ENCODE peak calls at places on chromosomes 16 and 17, in six cellular contexts. S is dorsolateral prefrontal cortex, J is H9, N is cardiac muscle cell, Q is psoas muscle, G is lung. F is an unnamed sample.
A peak's percentile ranks its signal among the peaks of the same experiment; 100 is the strongest.

GRCh38 chr16:12449795-12450194 is 353.9 kb downstream of the CPPED1 start:
- DNase-seq in S (no peak), J (no peak), N (no peak), Q (no peak), G (no peak), F (no peak)

GRCh38 chr17:81241648-81242420 is 2.7 kb downstream of the NDUFAF8 start:
- DNase-seq in S (no peak), J (peak; percentile 91), N (peak; percentile 48), Q (peak; percentile 62), G (peak; percentile 50), F (peak; percentile 83)

GRCh38 chr17:63120406-63120805 is 154.4 kb downstream of the TANC2 start:
- DNase-seq in S (no peak), J (no peak), N (peak; percentile 24), Q (no peak), G (no peak), F (no peak)

GRCh38 chr16:5640883-5641282 is 543.3 kb upstream of the EEF2KMT start:
- DNase-seq in S (no peak), J (no peak), N (no peak), Q (no peak), G (no peak), F (no peak)

GRCh38 chr17:6496636-6497441 is 52.6 kb downstream of the PIMREG start:
- DNase-seq in S (no peak), J (peak; percentile 38), N (no peak), Q (no peak), G (no peak), F (no peak)

GRCh38 chr17:149231-149630 is 11.9 kb downstream of the SCGB1C2 start:
- DNase-seq in S (peak; percentile 2), J (no peak), N (no peak), Q (no peak), G (no peak), F (peak; percentile 4)

GRCh38 chr16:1790611-1791255 is 2.8 kb downstream of the IGFALS start:
- DNase-seq in S (peak; percentile 45), J (no peak), N (no peak), Q (no peak), G (no peak), F (no peak)

GRCh38 chr17:55302407-55302787 is 37.6 kb downstream of the HLF start:
- DNase-seq in S (no peak), J (no peak), N (no peak), Q (no peak), G (no peak), F (no peak)

DNA sequence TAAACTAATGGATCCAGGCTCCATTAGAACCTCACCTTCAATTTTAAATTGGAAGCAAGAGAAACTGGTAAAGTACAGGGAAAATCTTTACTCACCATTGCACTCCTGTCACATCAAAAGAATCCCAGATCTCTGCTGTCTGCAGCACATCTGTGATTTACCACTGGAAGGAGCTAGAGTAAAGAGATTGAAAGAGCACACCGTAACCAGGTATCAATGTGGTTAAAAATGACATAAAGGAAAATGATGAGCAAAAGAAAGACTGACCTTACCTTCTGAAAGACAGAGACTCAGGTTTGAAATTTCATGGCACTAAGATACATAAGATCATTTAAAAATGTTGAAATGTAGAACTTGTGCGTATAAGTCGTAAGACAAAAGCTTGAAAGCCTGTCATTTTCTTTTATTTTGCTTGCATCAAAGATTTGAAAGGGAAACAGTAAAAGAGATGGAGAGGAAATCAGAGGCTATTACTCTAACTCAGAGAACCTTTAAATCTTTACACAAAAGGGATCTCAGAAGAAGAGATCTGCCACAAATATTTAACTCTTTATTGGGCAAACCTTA is 678.2 kb upstream of the GOT2 start:
- DNase-seq in S (no peak), J (no peak), N (no peak), Q (no peak), G (no peak), F (no peak)
- TF ChIP-seq CTCF in S (peak; percentile 14), J (peak; percentile 74), N (no peak), Q (no peak), G (no peak), F (no peak)

GRCh38 chr17:57706761-57707160 is 38.3 kb downstream of the CCDC182 start:
- DNase-seq in S (no peak), J (no peak), N (no peak), Q (no peak), G (peak; percentile 20), F (no peak)
- H3K27me3 ChIP-seq in S (no peaks in the 10 kb centered on the region), J (no peaks in the 10 kb centered on the region), N (no peaks in the 10 kb centered on the region), Q (no peaks in the 10 kb centered on the region), G (no peaks in the 10 kb centered on the region), F (no peaks in the 10 kb centered on the region)

DNA sequence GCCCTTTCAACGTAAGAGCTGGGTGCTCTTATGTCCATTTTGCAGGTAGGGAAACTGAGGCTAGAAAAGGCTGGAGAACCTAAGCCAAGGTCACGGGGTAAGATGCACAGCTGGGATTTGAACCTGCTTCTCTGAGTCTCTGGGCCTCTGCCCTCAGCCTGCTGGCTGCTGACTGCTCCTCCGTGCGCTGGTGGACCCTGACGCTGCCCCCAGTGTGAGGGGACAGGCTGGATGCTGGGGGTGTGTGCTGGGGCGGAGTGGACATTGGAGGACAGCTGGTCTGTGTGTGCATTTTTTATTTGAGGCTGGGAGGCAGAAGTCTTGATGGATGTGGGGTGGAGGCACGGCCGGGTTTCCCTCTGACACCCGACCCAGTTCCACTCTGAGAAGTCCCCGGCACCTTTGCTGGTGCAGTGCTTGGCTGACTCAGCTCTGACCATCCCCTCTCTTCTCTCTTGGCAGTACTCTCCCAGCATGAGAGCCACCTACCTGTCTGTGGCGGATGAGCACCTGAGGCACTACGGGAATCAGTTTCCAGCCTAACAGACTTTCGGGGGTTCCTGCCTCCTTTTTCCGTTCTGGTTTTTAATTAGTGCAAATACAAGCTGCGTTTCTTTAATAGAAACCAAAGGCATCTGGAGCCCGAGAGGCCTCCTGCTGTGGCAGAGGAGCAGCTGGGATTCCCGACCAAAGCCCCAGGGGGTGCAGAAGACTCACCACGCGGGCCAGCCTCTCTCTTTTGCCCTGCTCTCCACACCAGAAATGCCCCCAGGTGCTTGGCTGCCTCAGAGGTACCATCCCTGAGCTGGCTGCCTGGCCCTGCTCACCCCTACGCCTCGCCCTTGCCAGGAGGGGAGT is 14.1 kb upstream of the DNAI2 start:
- DNase-seq in S (no peak), J (peak; percentile 63), N (no peak), Q (no peak), G (no peak), F (no peak)
- TF ChIP-seq CTCF in S (no peak), J (peak; percentile 39), N (no peak), Q (no peak), G (no peak), F (no peak)

DNA sequence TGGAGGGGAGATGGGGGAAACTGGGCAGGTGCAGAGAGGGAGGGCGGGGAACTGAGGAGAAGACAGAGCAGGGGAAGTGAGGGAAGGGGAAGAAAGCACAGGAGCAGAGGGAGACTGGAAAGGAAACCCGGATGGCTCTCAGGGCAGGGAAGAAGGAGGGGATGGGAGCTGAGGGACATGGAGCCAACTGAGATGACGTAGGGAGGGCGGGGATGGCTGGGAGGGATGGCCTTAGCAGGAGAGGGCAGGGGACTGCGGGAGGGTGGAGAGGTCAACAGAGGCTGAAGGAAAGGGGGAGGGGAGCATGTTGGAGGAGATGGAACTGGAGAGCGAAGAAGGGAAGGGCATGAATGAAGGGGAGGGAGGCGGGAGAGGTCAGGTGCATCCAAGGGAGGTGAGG is 81.9 kb downstream of the KCNJ12 start:
- DNase-seq in S (no peak), J (peak; percentile 88), N (no peak), Q (no peak), G (no peak), F (no peak)
- H3K27me3 ChIP-seq in S (no peaks in the 10 kb centered on the region), J (no peaks in the 10 kb centered on the region), N (peaks cover 1% of the 10 kb centered on the region), Q (no peaks in the 10 kb centered on the region), G (no peaks in the 10 kb centered on the region), F (no peaks in the 10 kb centered on the region)

DNA sequence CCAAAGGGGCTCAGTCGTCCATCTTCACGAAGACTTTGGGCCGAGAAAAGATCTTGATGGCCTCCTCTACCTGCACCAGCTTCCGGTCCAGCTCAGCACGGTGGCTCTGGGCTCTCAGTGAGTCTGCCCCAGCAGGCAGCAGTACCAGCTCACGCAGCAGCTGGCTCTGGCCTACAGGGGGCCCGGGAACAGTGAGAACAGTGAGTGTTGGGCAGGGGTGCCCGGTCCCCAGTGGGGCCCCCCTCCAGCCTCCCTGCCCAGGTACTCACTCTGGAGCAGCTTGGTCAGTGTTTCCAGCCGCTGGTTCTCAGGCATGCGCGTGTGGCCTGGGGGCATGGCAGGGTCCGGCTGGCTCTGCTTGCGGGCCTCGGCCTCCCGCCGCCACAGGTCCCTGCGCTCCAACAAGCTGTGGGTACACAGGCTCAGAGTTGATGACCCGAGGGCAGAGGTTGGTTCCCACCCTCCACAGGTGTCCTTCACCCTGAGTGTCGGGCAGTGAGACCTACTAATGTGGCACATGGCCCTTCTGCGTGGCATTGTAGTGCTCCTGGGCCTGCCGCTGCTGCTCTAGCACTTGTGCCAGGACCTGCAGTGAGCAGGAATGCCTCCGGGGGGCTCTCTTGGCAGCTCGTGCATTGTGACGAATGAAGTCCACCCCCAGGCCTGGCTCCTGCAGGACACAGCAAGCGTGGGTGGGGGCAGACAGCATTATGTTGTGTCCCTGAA is 2.6 kb downstream of the PARD6A start:
- DNase-seq in S (no peak), J (peak; percentile 79), N (peak; percentile 25), Q (no peak), G (no peak), F (peak; percentile 63)
- TF ChIP-seq CTCF in S (peak; percentile 9), J (peak; percentile 63), N (peak; percentile 39), Q (no peak), G (no peak), F (no peak)

DNA sequence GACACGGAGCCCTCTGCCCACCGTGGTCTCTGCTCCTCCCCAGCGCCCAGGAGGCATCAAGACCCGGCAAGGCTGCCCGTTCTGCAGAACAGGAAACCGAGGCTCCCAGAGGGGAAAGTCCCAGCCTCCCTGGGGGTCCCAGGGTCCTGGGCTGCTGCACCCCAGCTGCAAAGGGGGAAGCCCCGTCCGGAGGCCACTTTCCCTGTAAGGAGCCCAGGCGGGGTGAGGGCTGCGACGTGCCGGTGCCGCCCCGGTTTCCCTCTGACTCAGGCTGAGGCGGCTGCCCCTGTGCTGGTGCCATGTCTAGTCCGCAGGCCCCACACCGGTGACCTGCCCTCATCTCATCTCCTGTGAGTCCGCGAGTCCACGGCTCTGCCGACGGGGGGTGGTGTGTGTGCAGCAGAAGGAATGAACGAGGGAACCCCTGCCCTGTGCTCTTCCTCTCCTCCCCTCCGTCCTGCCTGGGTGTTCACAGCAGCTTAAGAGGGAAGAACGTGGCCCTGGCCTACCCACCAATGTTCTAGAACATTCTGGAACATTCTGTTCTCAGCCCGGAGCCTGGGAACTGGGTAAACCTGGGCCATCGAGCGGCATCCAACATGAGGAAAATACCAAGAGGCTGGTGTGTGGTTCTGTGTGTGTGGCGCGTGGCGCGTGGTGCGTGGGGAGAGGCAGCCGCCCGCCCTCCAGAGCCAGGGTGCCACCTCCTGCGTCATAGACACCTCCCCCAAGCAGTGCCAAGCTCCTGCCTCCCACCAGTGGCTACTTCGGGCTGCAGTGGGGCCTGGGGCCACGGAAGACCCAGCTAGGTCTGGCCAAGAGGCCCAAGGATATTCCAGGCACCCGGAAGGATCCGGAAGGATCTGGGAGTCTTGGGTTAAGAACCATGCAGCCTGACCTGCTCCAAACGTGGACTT is 7.0 kb upstream of the CBFA2T3 start:
- DNase-seq in S (no peak), J (no peak), N (no peak), Q (no peak), G (no peak), F (no peak)
- H3K27me3 ChIP-seq in S (peaks cover 9% of the 10 kb centered on the region), J (no peaks in the 10 kb centered on the region), N (no peaks in the 10 kb centered on the region), Q (no peaks in the 10 kb centered on the region), G (no peaks in the 10 kb centered on the region), F (no peaks in the 10 kb centered on the region)

F was measured in pancreas.